ENCODE peak calls at places on chromosomes 12 and 14, in ten cellular contexts. One of them, this sample, is unnamed.

GRCh38 chr14:51398898-51399297 is 158.9 kb downstream of the TMX1 start:
- DNase-seq in T-helper 22 cell: no peak
- DNase-seq in stimulated activated CD4-positive, alpha-beta T cell treated with anti-CD3 and anti-CD28 coated beads, Interleukin-2, amount 100 ng/mL, for 48 hours: no peak
- DNase-seq in amniotic stem cell: peak
- DNase-seq in dermis microvascular lymphatic vessel endothelial cell: peak
- DNase-seq in Peyer's patch: no peak
- DNase-seq in skeletal muscle cell: peak
- DNase-seq in cardiac muscle cell: peak
- DNase-seq in dermis blood vessel endothelial cell: peak
- DNase-seq in CD4-positive, alpha-beta memory T cell: no peak
- DNase-seq in this sample: no peak

GRCh38 chr12:67826946-67827719 is 162.1 kb upstream of the IFNG-AS1 start:
- DNase-seq in Peyer's patch: no peak
- DNase-seq in CD4-positive, alpha-beta memory T cell: no peak
- DNase-seq in skeletal muscle cell: no peak
- DNase-seq in dermis microvascular lymphatic vessel endothelial cell: no peak
- DNase-seq in cardiac muscle cell: peak
- DNase-seq in stimulated activated CD4-positive, alpha-beta T cell treated with anti-CD3 and anti-CD28 coated beads, Interleukin-2, amount 100 ng/mL, for 48 hours: no peak
- DNase-seq in dermis blood vessel endothelial cell: no peak
- DNase-seq in T-helper 22 cell: no peak
- DNase-seq in amniotic stem cell: no peak
- DNase-seq in this sample: no peak

GRCh38 chr14:68662395-68662794 is 130.5 kb downstream of the ZFP36L1 start:
- DNase-seq in cardiac muscle cell: no peak
- DNase-seq in dermis microvascular lymphatic vessel endothelial cell: no peak
- DNase-seq in stimulated activated CD4-positive, alpha-beta T cell treated with anti-CD3 and anti-CD28 coated beads, Interleukin-2, amount 100 ng/mL, for 48 hours: no peak
- DNase-seq in Peyer's patch: no peak
- DNase-seq in T-helper 22 cell: no peak
- DNase-seq in dermis blood vessel endothelial cell: no peak
- DNase-seq in CD4-positive, alpha-beta memory T cell: no peak
- DNase-seq in skeletal muscle cell: no peak
- DNase-seq in amniotic stem cell: no peak
- DNase-seq in this sample: peak

GRCh38 chr12:2170376-2170775 is 117.6 kb downstream of the CACNA1C start:
- DNase-seq in dermis blood vessel endothelial cell: no peak
- DNase-seq in skeletal muscle cell: peak
- DNase-seq in dermis microvascular lymphatic vessel endothelial cell: no peak
- DNase-seq in T-helper 22 cell: no peak
- DNase-seq in stimulated activated CD4-positive, alpha-beta T cell treated with anti-CD3 and anti-CD28 coated beads, Interleukin-2, amount 100 ng/mL, for 48 hours: no peak
- DNase-seq in cardiac muscle cell: peak
- DNase-seq in Peyer's patch: no peak
- DNase-seq in amniotic stem cell: no peak
- DNase-seq in CD4-positive, alpha-beta memory T cell: no peak
- DNase-seq in this sample: no peak

GRCh38 chr14:47044841-47045240 is 393.3 kb upstream of the RPL10L start:
- DNase-seq in stimulated activated CD4-positive, alpha-beta T cell treated with anti-CD3 and anti-CD28 coated beads, Interleukin-2, amount 100 ng/mL, for 48 hours: no peak
- DNase-seq in cardiac muscle cell: no peak
- DNase-seq in dermis microvascular lymphatic vessel endothelial cell: no peak
- DNase-seq in CD4-positive, alpha-beta memory T cell: no peak
- DNase-seq in T-helper 22 cell: no peak
- DNase-seq in skeletal muscle cell: no peak
- DNase-seq in Peyer's patch: no peak
- DNase-seq in amniotic stem cell: no peak
- DNase-seq in dermis blood vessel endothelial cell: no peak
- DNase-seq in this sample: no peak

GRCh38 chr14:70655110-70655826 is 13.6 kb downstream of the TTC9 start:
- DNase-seq in amniotic stem cell: no peak
- DNase-seq in T-helper 22 cell: peak
- DNase-seq in CD4-positive, alpha-beta memory T cell: peak
- DNase-seq in dermis blood vessel endothelial cell: peak
- DNase-seq in cardiac muscle cell: no peak
- DNase-seq in dermis microvascular lymphatic vessel endothelial cell: peak
- DNase-seq in skeletal muscle cell: no peak
- DNase-seq in Peyer's patch: peak
- DNase-seq in stimulated activated CD4-positive, alpha-beta T cell treated with anti-CD3 and anti-CD28 coated beads, Interleukin-2, amount 100 ng/mL, for 48 hours: peak
- DNase-seq in this sample: no peak

GRCh38 chr12:91958816-91959215 is 186.8 kb downstream of the BTG1 start:
- DNase-seq in skeletal muscle cell: peak
- DNase-seq in Peyer's patch: no peak
- DNase-seq in amniotic stem cell: peak
- DNase-seq in CD4-positive, alpha-beta memory T cell: no peak
- DNase-seq in T-helper 22 cell: no peak
- DNase-seq in cardiac muscle cell: peak
- DNase-seq in dermis microvascular lymphatic vessel endothelial cell: no peak
- DNase-seq in dermis blood vessel endothelial cell: no peak
- DNase-seq in stimulated activated CD4-positive, alpha-beta T cell treated with anti-CD3 and anti-CD28 coated beads, Interleukin-2, amount 100 ng/mL, for 48 hours: no peak
- DNase-seq in this sample: no peak

GRCh38 chr12:11607313-11608081 is 42.0 kb upstream of the ETV6 start:
- DNase-seq in dermis microvascular lymphatic vessel endothelial cell: no peak
- DNase-seq in CD4-positive, alpha-beta memory T cell: no peak
- DNase-seq in cardiac muscle cell: peak
- DNase-seq in Peyer's patch: no peak
- DNase-seq in amniotic stem cell: no peak
- DNase-seq in skeletal muscle cell: no peak
- DNase-seq in stimulated activated CD4-positive, alpha-beta T cell treated with anti-CD3 and anti-CD28 coated beads, Interleukin-2, amount 100 ng/mL, for 48 hours: no peak
- DNase-seq in dermis blood vessel endothelial cell: no peak
- DNase-seq in T-helper 22 cell: no peak
- DNase-seq in this sample: peak

GRCh38 chr12:103973909-103974308 is 8.2 kb downstream of the TDG start:
- DNase-seq in cardiac muscle cell: no peak
- DNase-seq in stimulated activated CD4-positive, alpha-beta T cell treated with anti-CD3 and anti-CD28 coated beads, Interleukin-2, amount 100 ng/mL, for 48 hours: no peak
- DNase-seq in dermis microvascular lymphatic vessel endothelial cell: no peak
- DNase-seq in T-helper 22 cell: no peak
- DNase-seq in CD4-positive, alpha-beta memory T cell: no peak
- DNase-seq in skeletal muscle cell: no peak
- DNase-seq in amniotic stem cell: no peak
- DNase-seq in dermis blood vessel endothelial cell: peak
- DNase-seq in Peyer's patch: no peak
- DNase-seq in this sample: no peak

GRCh38 chr12:22256076-22256475 is 78.4 kb downstream of the ST8SIA1 start:
- DNase-seq in T-helper 22 cell: no peak
- DNase-seq in dermis blood vessel endothelial cell: no peak
- DNase-seq in dermis microvascular lymphatic vessel endothelial cell: no peak
- DNase-seq in skeletal muscle cell: peak
- DNase-seq in amniotic stem cell: no peak
- DNase-seq in cardiac muscle cell: peak
- DNase-seq in stimulated activated CD4-positive, alpha-beta T cell treated with anti-CD3 and anti-CD28 coated beads, Interleukin-2, amount 100 ng/mL, for 48 hours: no peak
- DNase-seq in Peyer's patch: no peak
- DNase-seq in CD4-positive, alpha-beta memory T cell: no peak
- DNase-seq in this sample: no peak

GRCh38 chr14:90522585-90523191 is 125.9 kb downstream of the CALM1 start:
- DNase-seq in cardiac muscle cell: peak
- DNase-seq in stimulated activated CD4-positive, alpha-beta T cell treated with anti-CD3 and anti-CD28 coated beads, Interleukin-2, amount 100 ng/mL, for 48 hours: no peak
- DNase-seq in CD4-positive, alpha-beta memory T cell: no peak
- DNase-seq in T-helper 22 cell: no peak
- DNase-seq in dermis microvascular lymphatic vessel endothelial cell: no peak
- DNase-seq in skeletal muscle cell: no peak
- DNase-seq in dermis blood vessel endothelial cell: peak
- DNase-seq in Peyer's patch: no peak
- DNase-seq in amniotic stem cell: no peak
- DNase-seq in this sample: no peak

GRCh38 chr12:1466481-1467260 is 127.7 kb downstream of the FBXL14 start:
- DNase-seq in cardiac muscle cell: no peak
- DNase-seq in Peyer's patch: no peak
- DNase-seq in CD4-positive, alpha-beta memory T cell: no peak
- DNase-seq in stimulated activated CD4-positive, alpha-beta T cell treated with anti-CD3 and anti-CD28 coated beads, Interleukin-2, amount 100 ng/mL, for 48 hours: no peak
- DNase-seq in dermis microvascular lymphatic vessel endothelial cell: no peak
- DNase-seq in amniotic stem cell: no peak
- DNase-seq in T-helper 22 cell: no peak
- DNase-seq in dermis blood vessel endothelial cell: no peak
- DNase-seq in skeletal muscle cell: peak
- DNase-seq in this sample: no peak

GRCh38 chr12:64998327-64999156 is 122.6 kb downstream of the WIF1 start:
- DNase-seq in CD4-positive, alpha-beta memory T cell: no peak
- DNase-seq in skeletal muscle cell: no peak
- DNase-seq in dermis microvascular lymphatic vessel endothelial cell: no peak
- DNase-seq in dermis blood vessel endothelial cell: no peak
- DNase-seq in amniotic stem cell: no peak
- DNase-seq in T-helper 22 cell: no peak
- DNase-seq in Peyer's patch: no peak
- DNase-seq in stimulated activated CD4-positive, alpha-beta T cell treated with anti-CD3 and anti-CD28 coated beads, Interleukin-2, amount 100 ng/mL, for 48 hours: no peak
- DNase-seq in cardiac muscle cell: peak
- DNase-seq in this sample: no peak

GRCh38 chr12:41993283-41993682 is 151.4 kb downstream of the GXYLT1 start:
- DNase-seq in dermis microvascular lymphatic vessel endothelial cell: no peak
- DNase-seq in Peyer's patch: no peak
- DNase-seq in T-helper 22 cell: no peak
- DNase-seq in cardiac muscle cell: no peak
- DNase-seq in amniotic stem cell: no peak
- DNase-seq in CD4-positive, alpha-beta memory T cell: no peak
- DNase-seq in skeletal muscle cell: no peak
- DNase-seq in stimulated activated CD4-positive, alpha-beta T cell treated with anti-CD3 and anti-CD28 coated beads, Interleukin-2, amount 100 ng/mL, for 48 hours: no peak
- DNase-seq in dermis blood vessel endothelial cell: no peak
- DNase-seq in this sample: no peak

GRCh38 chr14:60631842-60632241 is 17.4 kb downstream of the SIX1 start:
- DNase-seq in dermis microvascular lymphatic vessel endothelial cell: no peak
- DNase-seq in CD4-positive, alpha-beta memory T cell: no peak
- DNase-seq in Peyer's patch: no peak
- DNase-seq in dermis blood vessel endothelial cell: no peak
- DNase-seq in amniotic stem cell: no peak
- DNase-seq in cardiac muscle cell: no peak
- DNase-seq in skeletal muscle cell: no peak
- DNase-seq in stimulated activated CD4-positive, alpha-beta T cell treated with anti-CD3 and anti-CD28 coated beads, Interleukin-2, amount 100 ng/mL, for 48 hours: no peak
- DNase-seq in T-helper 22 cell: no peak
- DNase-seq in this sample: no peak